ENCODE peak calls at places on chromosomes 6 and 20, in six cellular contexts. One of them, this sample, is unnamed.

GRCh38 chr6:35087361-35088280 is 53.5 kb downstream of the TCP11 start:
- DNase-seq in A549: no peak
- DNase-seq in suprapubic skin: no peak
- DNase-seq in ascending aorta: no peak
- DNase-seq in nephron progenitor cell: no peak
- DNase-seq in tibial nerve: no peak
- DNase-seq in this sample: no peak

GRCh38 chr6:148738939-148739821 is 7.7 kb upstream of the UST start:
- DNase-seq in tibial nerve: no peak
- DNase-seq in ascending aorta: no peak
- DNase-seq in nephron progenitor cell: no peak
- DNase-seq in suprapubic skin: no peak
- DNase-seq in A549: no peak
- DNase-seq in this sample: no peak

GRCh38 chr6:13586936-13587542 is 12.6 kb downstream of the SIRT5 start:
- DNase-seq in nephron progenitor cell: no peak
- DNase-seq in suprapubic skin: no peak
- DNase-seq in ascending aorta: no peak
- DNase-seq in tibial nerve: no peak
- DNase-seq in A549: no peak
- DNase-seq in this sample: no peak

GRCh38 chr6:142802124-142802523 is 142.9 kb downstream of the HIVEP2 start:
- DNase-seq in ascending aorta: no peak
- DNase-seq in nephron progenitor cell: no peak
- DNase-seq in tibial nerve: no peak
- DNase-seq in suprapubic skin: no peak
- DNase-seq in A549: peak
- DNase-seq in this sample: no peak

GRCh38 chr20:12966468-12967085 is 42.2 kb upstream of the SPTLC3 start:
- DNase-seq in nephron progenitor cell: no peak
- DNase-seq in A549: no peak
- DNase-seq in tibial nerve: no peak
- DNase-seq in ascending aorta: no peak
- DNase-seq in suprapubic skin: no peak
- DNase-seq in this sample: no peak

GRCh38 chr20:17992224-17992637 is 23.4 kb downstream of the MGME1 start:
- DNase-seq in ascending aorta: no peak
- DNase-seq in suprapubic skin: no peak
- DNase-seq in nephron progenitor cell: no peak
- DNase-seq in tibial nerve: no peak
- DNase-seq in A549: no peak
- DNase-seq in this sample: no peak

GRCh38 chr20:1993986-1994385 is at the start of gene PDYN:
- DNase-seq in ascending aorta: no peak
- DNase-seq in tibial nerve: no peak
- DNase-seq in suprapubic skin: peak
- DNase-seq in nephron progenitor cell: peak
- DNase-seq in A549: no peak
- DNase-seq in this sample: no peak

GRCh38 chr6:120852293-120852849 is 481.9 kb downstream of the TBC1D32 start:
- DNase-seq in A549: no peak
- DNase-seq in tibial nerve: no peak
- DNase-seq in nephron progenitor cell: no peak
- DNase-seq in suprapubic skin: no peak
- DNase-seq in ascending aorta: no peak
- DNase-seq in this sample: no peak

GRCh38 chr20:31670371-31671228 is 32.9 kb downstream of the COX4I2 start:
- DNase-seq in ascending aorta: no peak
- DNase-seq in nephron progenitor cell: no peak
- DNase-seq in A549: no peak
- DNase-seq in suprapubic skin: peak
- DNase-seq in tibial nerve: peak
- DNase-seq in this sample: no peak

GRCh38 chr20:39960522-39961420 is 728.3 kb downstream of the MAFB start:
- DNase-seq in suprapubic skin: no peak
- DNase-seq in tibial nerve: no peak
- DNase-seq in nephron progenitor cell: no peak
- DNase-seq in ascending aorta: no peak
- DNase-seq in A549: no peak
- DNase-seq in this sample: no peak

GRCh38 chr6:21294144-21294543 is 299.4 kb upstream of the SOX4 start:
- DNase-seq in A549: no peak
- DNase-seq in ascending aorta: no peak
- DNase-seq in nephron progenitor cell: no peak
- DNase-seq in suprapubic skin: no peak
- DNase-seq in tibial nerve: no peak
- DNase-seq in this sample: no peak

GRCh38 chr6:125986956-125987617 is 747 bp downstream of the TRMT11 start:
- DNase-seq in ascending aorta: no peak
- DNase-seq in A549: peak
- DNase-seq in tibial nerve: no peak
- DNase-seq in suprapubic skin: no peak
- DNase-seq in nephron progenitor cell: no peak
- DNase-seq in this sample: no peak

GRCh38 chr20:672975-673604 is 2.5 kb downstream of the SCRT2 start:
- DNase-seq in ascending aorta: no peak
- DNase-seq in suprapubic skin: no peak
- DNase-seq in nephron progenitor cell: no peak
- DNase-seq in tibial nerve: no peak
- DNase-seq in A549: peak
- DNase-seq in this sample: no peak

GRCh38 chr6:130035211-130035610 is 16.8 kb downstream of the L3MBTL3 start:
- DNase-seq in nephron progenitor cell: no peak
- DNase-seq in A549: no peak
- DNase-seq in tibial nerve: no peak
- DNase-seq in suprapubic skin: no peak
- DNase-seq in ascending aorta: no peak
- DNase-seq in this sample: no peak

GRCh38 chr6:140281236-140281635 is 906.8 kb upstream of the CITED2 start:
- DNase-seq in ascending aorta: no peak
- DNase-seq in A549: no peak
- DNase-seq in suprapubic skin: no peak
- DNase-seq in nephron progenitor cell: no peak
- DNase-seq in tibial nerve: no peak
- DNase-seq in this sample: no peak

GRCh38 chr6:14475306-14475705 is 357.7 kb downstream of the CD83 start:
- DNase-seq in suprapubic skin: no peak
- DNase-seq in ascending aorta: no peak
- DNase-seq in tibial nerve: no peak
- DNase-seq in A549: no peak
- DNase-seq in nephron progenitor cell: no peak
- DNase-seq in this sample: no peak

GRCh38 chr20:35663813-35664543 is 722 bp downstream of the CPNE1 start:
- DNase-seq in A549: peak
- DNase-seq in tibial nerve: no peak
- DNase-seq in nephron progenitor cell: peak
- DNase-seq in ascending aorta: peak
- DNase-seq in suprapubic skin: peak
- DNase-seq in this sample: peak

GRCh38 chr6:136063095-136063494 is 187.0 kb downstream of the MTFR2 start:
- DNase-seq in tibial nerve: no peak
- DNase-seq in A549: no peak
- DNase-seq in suprapubic skin: no peak
- DNase-seq in ascending aorta: no peak
- DNase-seq in nephron progenitor cell: no peak
- DNase-seq in this sample: no peak

GRCh38 chr20:62576815-62577214 is 65.5 kb upstream of the SLCO4A1 start:
- DNase-seq in A549: no peak
- DNase-seq in ascending aorta: no peak
- DNase-seq in suprapubic skin: no peak
- DNase-seq in tibial nerve: no peak
- DNase-seq in nephron progenitor cell: peak
- DNase-seq in this sample: no peak

GRCh38 chr6:56594699-56595098 is 48.0 kb downstream of the DST start:
- DNase-seq in suprapubic skin: no peak
- DNase-seq in tibial nerve: no peak
- DNase-seq in nephron progenitor cell: no peak
- DNase-seq in ascending aorta: no peak
- DNase-seq in A549: no peak
- DNase-seq in this sample: no peak

GRCh38 chr20:50138479-50139393 is 14.8 kb downstream of the PEDS1 start:
- DNase-seq in suprapubic skin: no peak
- DNase-seq in A549: no peak
- DNase-seq in ascending aorta: no peak
- DNase-seq in nephron progenitor cell: no peak
- DNase-seq in tibial nerve: no peak
- DNase-seq in this sample: no peak

GRCh38 chr6:4615891-4616290 is 160.3 kb upstream of the CDYL start:
- DNase-seq in A549: no peak
- DNase-seq in ascending aorta: no peak
- DNase-seq in nephron progenitor cell: no peak
- DNase-seq in suprapubic skin: no peak
- DNase-seq in tibial nerve: no peak
- DNase-seq in this sample: no peak

GRCh38 chr6:67683960-67684359 is 951.1 kb upstream of the ADGRB3 start:
- DNase-seq in tibial nerve: no peak
- DNase-seq in ascending aorta: no peak
- DNase-seq in nephron progenitor cell: no peak
- DNase-seq in A549: no peak
- DNase-seq in suprapubic skin: no peak
- DNase-seq in this sample: no peak

DNA sequence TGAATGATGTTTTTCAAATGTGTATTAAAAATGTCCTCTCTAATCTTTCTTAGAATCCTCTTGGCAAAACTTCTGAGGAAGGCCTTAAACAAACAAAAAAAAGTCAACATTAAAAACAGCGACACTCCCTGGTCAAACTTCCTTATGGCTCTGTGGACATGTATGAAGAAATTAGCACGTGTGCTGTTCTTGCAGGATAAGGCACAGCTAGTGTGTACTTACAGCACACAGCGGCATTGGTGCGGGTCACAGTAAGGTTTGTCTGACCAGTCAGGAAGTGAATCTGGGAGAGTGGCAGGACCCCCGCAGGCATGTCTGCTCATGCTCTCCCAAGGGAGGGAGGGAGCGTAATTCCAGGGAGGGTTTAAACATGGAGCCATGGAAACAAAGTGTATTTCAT is 38.8 kb downstream of the SLC22A1 start:
- DNase-seq in A549: no peak
- DNase-seq in tibial nerve: no peak
- DNase-seq in nephron progenitor cell: no peak
- DNase-seq in ascending aorta: no peak
- DNase-seq in suprapubic skin: no peak
- DNase-seq in this sample: no peak
- TF ChIP-seq CTCF in A549: peak
- TF ChIP-seq CTCF in tibial nerve: no peak
- TF ChIP-seq CTCF in nephron progenitor cell: no peak
- TF ChIP-seq CTCF in ascending aorta: no peak
- TF ChIP-seq CTCF in suprapubic skin: no peak
- TF ChIP-seq CTCF in this sample: no peak

GRCh38 chr6:82786251-82786650 is 279.4 kb downstream of the UBE3D start:
- DNase-seq in A549: no peak
- DNase-seq in ascending aorta: no peak
- DNase-seq in nephron progenitor cell: peak
- DNase-seq in tibial nerve: no peak
- DNase-seq in suprapubic skin: no peak
- DNase-seq in this sample: no peak

GRCh38 chr6:82785206-82785605 is 280.4 kb downstream of the UBE3D start:
- DNase-seq in suprapubic skin: no peak
- DNase-seq in A549: no peak
- DNase-seq in nephron progenitor cell: no peak
- DNase-seq in ascending aorta: no peak
- DNase-seq in tibial nerve: no peak
- DNase-seq in this sample: no peak

GRCh38 chr6:82780334-82780733 is 285.3 kb downstream of the UBE3D start:
- DNase-seq in ascending aorta: no peak
- DNase-seq in nephron progenitor cell: no peak
- DNase-seq in A549: no peak
- DNase-seq in suprapubic skin: no peak
- DNase-seq in tibial nerve: no peak
- DNase-seq in this sample: no peak

GRCh38 chr6:82781805-82782204 is 283.8 kb downstream of the UBE3D start:
- DNase-seq in suprapubic skin: no peak
- DNase-seq in tibial nerve: no peak
- DNase-seq in A549: no peak
- DNase-seq in nephron progenitor cell: no peak
- DNase-seq in ascending aorta: no peak
- DNase-seq in this sample: no peak

GRCh38 chr6:82783587-82784253 is 281.9 kb downstream of the UBE3D start:
- DNase-seq in A549: peak
- DNase-seq in tibial nerve: no peak
- DNase-seq in suprapubic skin: no peak
- DNase-seq in nephron progenitor cell: peak
- DNase-seq in ascending aorta: no peak
- DNase-seq in this sample: no peak
- TF ChIP-seq CTCF in A549: no peak
- TF ChIP-seq CTCF in tibial nerve: no peak
- TF ChIP-seq CTCF in suprapubic skin: no peak
- TF ChIP-seq CTCF in nephron progenitor cell: peak
- TF ChIP-seq CTCF in ascending aorta: no peak
- TF ChIP-seq CTCF in this sample: no peak

GRCh38 chr20:38223743-38224100 is 36.8 kb downstream of the KIAA1755 start:
- DNase-seq in A549: no peak
- DNase-seq in suprapubic skin: no peak
- DNase-seq in ascending aorta: no peak
- DNase-seq in nephron progenitor cell: no peak
- DNase-seq in tibial nerve: no peak
- DNase-seq in this sample: no peak

GRCh38 chr20:38221041-38221589 is 39.4 kb downstream of the KIAA1755 start:
- DNase-seq in nephron progenitor cell: peak
- DNase-seq in A549: peak
- DNase-seq in suprapubic skin: no peak
- DNase-seq in tibial nerve: peak
- DNase-seq in ascending aorta: no peak
- DNase-seq in this sample: peak

GRCh38 chr20:38222231-38222922 is 38.2 kb downstream of the KIAA1755 start:
- DNase-seq in ascending aorta: no peak
- DNase-seq in tibial nerve: peak
- DNase-seq in suprapubic skin: no peak
- DNase-seq in nephron progenitor cell: peak
- DNase-seq in A549: peak
- DNase-seq in this sample: peak

GRCh38 chr20:38224534-38224933 is 36.0 kb downstream of the KIAA1755 start:
- DNase-seq in nephron progenitor cell: no peak
- DNase-seq in tibial nerve: no peak
- DNase-seq in A549: no peak
- DNase-seq in ascending aorta: no peak
- DNase-seq in suprapubic skin: no peak
- DNase-seq in this sample: no peak

GRCh38 chr20:38222923-38223742 is 37.4 kb downstream of the KIAA1755 start:
- DNase-seq in tibial nerve: no peak
- DNase-seq in ascending aorta: no peak
- DNase-seq in A549: no peak
- DNase-seq in suprapubic skin: no peak
- DNase-seq in nephron progenitor cell: no peak
- DNase-seq in this sample: no peak
- TF ChIP-seq CTCF in tibial nerve: no peak
- TF ChIP-seq CTCF in ascending aorta: no peak
- TF ChIP-seq CTCF in A549: no peak
- TF ChIP-seq CTCF in suprapubic skin: no peak
- TF ChIP-seq CTCF in nephron progenitor cell: no peak
- TF ChIP-seq CTCF in this sample: no peak

DNA sequence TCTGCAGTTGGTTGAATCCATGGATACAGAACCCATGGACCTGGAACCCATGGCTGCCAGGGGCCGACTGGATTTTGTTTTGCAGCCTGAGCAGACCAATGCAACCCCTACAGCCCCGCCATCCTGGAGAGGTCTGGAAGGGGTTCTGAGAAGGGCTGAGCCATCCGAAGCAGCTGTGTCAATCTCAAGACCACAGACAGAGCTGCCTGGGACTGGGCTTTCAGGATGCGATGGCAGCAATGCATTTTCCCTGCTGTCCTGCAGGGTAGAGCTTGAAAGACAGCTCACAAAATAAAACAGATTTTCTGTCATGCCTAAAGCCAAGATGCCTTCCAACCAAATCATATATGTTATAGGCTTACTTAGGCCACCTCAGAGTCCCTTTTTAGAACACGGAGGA is 125.8 kb upstream of the NXT1 start:
- DNase-seq in nephron progenitor cell: no peak
- DNase-seq in suprapubic skin: no peak
- DNase-seq in ascending aorta: no peak
- DNase-seq in tibial nerve: no peak
- DNase-seq in A549: no peak
- DNase-seq in this sample: no peak
- TF ChIP-seq CTCF in nephron progenitor cell: no peak
- TF ChIP-seq CTCF in suprapubic skin: no peak
- TF ChIP-seq CTCF in ascending aorta: no peak
- TF ChIP-seq CTCF in tibial nerve: no peak
- TF ChIP-seq CTCF in A549: no peak
- TF ChIP-seq CTCF in this sample: no peak